ENCODE peak calls at places on chromosomes 4 and X, in seven cellular contexts. B is A549, Q is endothelial cell, F is esophagus squamous epithelium, M is testis, P is kidney epithelial cell, S is psoas muscle. Z is an unnamed sample.

GRCh38 chr4:14167876-14168510 is 540.5 kb upstream of the BOD1L1 start:
- DNase-seq in B (no peak), Q (no peak), F (no peak), M (no peak), P (no peak), S (no peak), Z (no peak)

GRCh38 chr4:13733817-13734216 is 106.3 kb upstream of the BOD1L1 start:
- DNase-seq in B (no peak), Q (no peak), F (no peak), M (no peak), P (no peak), S (no peak), Z (no peak)

GRCh38 chr4:130233377-130234047 is 1137.6 kb downstream of the C4orf33 start:
- DNase-seq in B (no peak), Q (no peak), F (no peak), M (no peak), P (no peak), S (no peak), Z (no peak)

GRCh38 chrX:16785247-16786138 is 773 bp upstream of the TXLNG start:
- DNase-seq in B (no peak), Q (peak), F (no peak), M (peak), P (no peak), S (peak), Z (no peak)

GRCh38 chr4:113602829-113603228 is 158.7 kb downstream of the CAMK2D start:
- DNase-seq in B (no peak), Q (no peak), F (no peak), M (no peak), P (no peak), S (no peak), Z (no peak)

GRCh38 chr4:13912966-13913365 is 285.4 kb upstream of the BOD1L1 start:
- DNase-seq in B (peak), Q (no peak), F (no peak), M (peak), P (no peak), S (no peak), Z (no peak)

GRCh38 chr4:156196722-156197121 is 243.1 kb upstream of the CTSO start:
- DNase-seq in B (no peak), Q (no peak), F (no peak), M (no peak), P (no peak), S (peak), Z (peak)

GRCh38 chrX:130118396-130118795 is 8.1 kb upstream of the ELF4 start:
- DNase-seq in B (peak), Q (no peak), F (no peak), M (no peak), P (no peak), S (no peak), Z (no peak)

GRCh38 chr4:6917445-6918241 is 8.0 kb downstream of the TBC1D14 start:
- DNase-seq in B (peak), Q (peak), F (peak), M (peak), P (no peak), S (peak), Z (no peak)

GRCh38 chr4:176259330-176260090 is 9.5 kb downstream of the ASB5 start:
- DNase-seq in B (no peak), Q (no peak), F (no peak), M (no peak), P (no peak), S (no peak), Z (no peak)

GRCh38 chrX:97159916-97160800 is 276.4 kb downstream of the RPA4 start:
- DNase-seq in B (peak), Q (peak), F (no peak), M (no peak), P (no peak), S (no peak), Z (no peak)

GRCh38 chrX:57528670-57529255 is 63.0 kb upstream of the ZXDB start:
- DNase-seq in B (peak), Q (peak), F (no peak), M (no peak), P (no peak), S (no peak), Z (no peak)

DNA sequence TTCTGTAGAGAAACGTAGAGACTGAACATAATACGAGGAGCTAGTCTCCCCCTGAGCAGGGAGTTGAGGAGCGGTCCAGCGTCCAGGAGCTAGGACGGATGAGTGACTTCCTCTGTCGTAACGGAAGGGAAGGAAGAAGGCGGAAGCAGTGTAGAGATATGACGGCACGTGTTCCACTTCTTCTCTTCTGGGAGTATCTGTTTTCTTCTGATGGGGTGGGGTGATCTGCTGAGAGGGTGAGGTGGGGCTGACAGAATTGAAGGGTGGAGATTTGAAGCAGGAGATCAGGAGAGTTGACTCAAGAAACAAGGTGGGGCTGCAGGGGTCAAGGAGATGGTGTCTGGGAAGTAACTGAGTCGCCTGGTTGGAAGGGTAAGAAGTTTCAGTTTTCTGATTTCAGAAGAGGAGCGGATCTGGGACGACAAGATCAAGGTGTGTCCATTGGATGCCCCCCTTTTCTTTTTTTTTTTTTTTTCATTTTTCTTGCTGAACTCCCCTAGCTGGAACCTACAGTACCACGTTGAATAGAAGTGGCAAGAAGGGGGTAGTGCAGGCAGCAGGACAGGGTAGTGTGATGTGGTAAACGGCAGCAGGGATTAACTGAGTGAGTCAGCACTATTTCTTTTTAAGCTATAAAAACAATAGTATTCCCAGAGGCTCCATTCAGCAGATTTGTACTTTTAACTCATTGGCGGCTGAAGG is 50.7 kb upstream of the SETD7 start:
- DNase-seq in B (peak), Q (no peak), F (no peak), M (peak), P (no peak), S (no peak), Z (no peak)
- TF ChIP-seq CTCF in B (no peak), Q (no peak), F (no peak), M (peak), P (peak), S (peak), Z (peak)

DNA sequence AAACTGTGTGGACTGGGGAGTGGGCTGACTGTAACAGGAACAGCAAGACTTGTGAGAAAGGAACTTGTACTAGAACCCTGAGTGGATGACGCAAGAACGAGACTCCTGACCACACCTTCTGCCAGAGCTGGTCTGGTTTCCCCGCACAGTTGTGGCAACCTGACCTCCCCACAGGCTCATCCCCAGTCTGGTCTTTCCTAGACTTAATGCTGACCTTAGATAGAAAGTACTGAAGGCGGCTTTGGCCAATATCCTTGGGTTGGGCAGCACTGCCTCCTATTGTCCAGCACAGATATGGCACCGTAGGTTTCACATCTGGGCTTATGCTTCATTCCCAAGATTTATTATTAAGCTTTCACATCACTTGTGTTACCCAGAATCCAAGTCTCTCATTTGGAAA is 137.8 kb upstream of the FRG1 start:
- DNase-seq in B (no peak), Q (peak), F (no peak), M (peak), P (no peak), S (no peak), Z (no peak)
- TF ChIP-seq CTCF in B (no peak), Q (no peak), F (no peak), M (peak), P (no peak), S (no peak), Z (peak)

GRCh38 chr4:1249148-1249730 is 309 bp upstream of the CTBP1 start:
- DNase-seq in B (peak), Q (peak), F (no peak), M (peak), P (no peak), S (peak), Z (peak)
- TF ChIP-seq CTCF in B (no peak), Q (no peak), F (no peak), M (peak), P (no peak), S (no peak), Z (no peak)

GRCh38 chr4:127985989-127986388 is 20.8 kb downstream of the ABHD18 start:
- DNase-seq in B (no peak), Q (no peak), F (no peak), M (no peak), P (no peak), S (no peak), Z (no peak)
- TF ChIP-seq CTCF in B (peak), Q (no peak), F (no peak), M (no peak), P (no peak), S (no peak), Z (peak)

GRCh38 chrX:12113321-12113720 is 25.0 kb upstream of the FRMPD4 start:
- DNase-seq in B (no peak), Q (no peak), F (no peak), M (no peak), P (no peak), S (no peak), Z (no peak)

GRCh38 chrX:12118134-12118533 is 20.1 kb upstream of the FRMPD4 start:
- DNase-seq in B (no peak), Q (no peak), F (no peak), M (no peak), P (no peak), S (no peak), Z (no peak)

GRCh38 chrX:12115377-12115776 is 22.9 kb upstream of the FRMPD4 start:
- DNase-seq in B (peak), Q (peak), F (no peak), M (peak), P (no peak), S (no peak), Z (no peak)
- TF ChIP-seq CTCF in B (no peak), Q (peak), F (no peak), M (no peak), P (peak), S (no peak), Z (peak)

GRCh38 chr4:73662709-73663546 is 42.7 kb upstream of the RASSF6 start:
- DNase-seq in B (peak), Q (no peak), F (no peak), M (no peak), P (no peak), S (no peak), Z (no peak)
- TF ChIP-seq CTCF in B (peak), Q (peak), F (peak), M (peak), P (peak), S (peak), Z (peak)

Z was measured in chondrocyte.